ENCODE peak calls at places on chromosome 22, in ten cellular contexts. Z, B, I, D, M, C, G, F, R and H are unnamed samples.

GRCh38 chr22:35567214-35567792 is 26.7 kb downstream of the RASD2 start:
- DNase-seq in Z (no peak), B (no peak), I (no peak), D (no peak), M (no peak), C (no peak), G (no peak), F (no peak), R (no peak), H (no peak)

GRCh38 chr22:40491990-40492631 is 121.7 kb downstream of the SGSM3 start:
- DNase-seq in Z (no peak), B (no peak), I (no peak), D (no peak), M (peak), C (no peak), G (no peak), F (peak), R (peak), H (no peak)

GRCh38 chr22:40406063-40406890 is 35.9 kb downstream of the SGSM3 start:
- DNase-seq in Z (no peak), B (no peak), I (no peak), D (no peak), M (no peak), C (no peak), G (no peak), F (no peak), R (no peak), H (no peak)

GRCh38 chr22:21952586-21953571 is at the start of gene PPM1F:
- DNase-seq in Z (no peak), B (peak), I (peak), D (peak), M (peak), C (peak), G (peak), F (peak), R (peak), H (peak)

GRCh38 chr22:20928573-20928967 is 11.4 kb downstream of the CRKL start:
- DNase-seq in Z (no peak), B (no peak), I (no peak), D (no peak), M (no peak), C (no peak), G (peak), F (no peak), R (no peak), H (no peak)

GRCh38 chr22:29041408-29041807 is 20.2 kb downstream of the C22orf31 start:
- DNase-seq in Z (no peak), B (no peak), I (peak), D (peak), M (no peak), C (no peak), G (no peak), F (peak), R (no peak), H (no peak)

GRCh38 chr22:20256042-20256441 is 12.1 kb downstream of the RTN4R start:
- DNase-seq in Z (no peak), B (no peak), I (no peak), D (no peak), M (no peak), C (no peak), G (no peak), F (no peak), R (no peak), H (no peak)

GRCh38 chr22:44702479-44703219 is 645 bp downstream of the PRR5 start:
- DNase-seq in Z (peak), B (peak), I (peak), D (no peak), M (peak), C (peak), G (no peak), F (no peak), R (peak), H (no peak)

GRCh38 chr22:45969414-45969799 is 7.6 kb downstream of the WNT7B start:
- DNase-seq in Z (no peak), B (no peak), I (no peak), D (no peak), M (no peak), C (no peak), G (no peak), F (no peak), R (peak), H (no peak)

GRCh38 chr22:45971389-45972028 is 5.5 kb downstream of the WNT7B start:
- DNase-seq in Z (no peak), B (no peak), I (no peak), D (no peak), M (no peak), C (no peak), G (no peak), F (no peak), R (no peak), H (no peak)

GRCh38 chr22:45969801-45970464 is 7.0 kb downstream of the WNT7B start:
- DNase-seq in Z (no peak), B (no peak), I (no peak), D (no peak), M (no peak), C (no peak), G (no peak), F (no peak), R (no peak), H (no peak)

GRCh38 chr22:45972091-45972867 is 4.7 kb downstream of the WNT7B start:
- DNase-seq in Z (no peak), B (no peak), I (no peak), D (no peak), M (no peak), C (no peak), G (no peak), F (no peak), R (peak), H (no peak)

GRCh38 chr22:45970709-45971388 is 6.1 kb downstream of the WNT7B start:
- DNase-seq in Z (no peak), B (no peak), I (no peak), D (no peak), M (no peak), C (no peak), G (no peak), F (no peak), R (no peak), H (no peak)
- H3K4me3 ChIP-seq in Z (peak), B (no peak), I (peak), D (no peak), M (no peak), C (no peak), G (no peak), F (peak), R (peak), H (no peak)

DNA sequence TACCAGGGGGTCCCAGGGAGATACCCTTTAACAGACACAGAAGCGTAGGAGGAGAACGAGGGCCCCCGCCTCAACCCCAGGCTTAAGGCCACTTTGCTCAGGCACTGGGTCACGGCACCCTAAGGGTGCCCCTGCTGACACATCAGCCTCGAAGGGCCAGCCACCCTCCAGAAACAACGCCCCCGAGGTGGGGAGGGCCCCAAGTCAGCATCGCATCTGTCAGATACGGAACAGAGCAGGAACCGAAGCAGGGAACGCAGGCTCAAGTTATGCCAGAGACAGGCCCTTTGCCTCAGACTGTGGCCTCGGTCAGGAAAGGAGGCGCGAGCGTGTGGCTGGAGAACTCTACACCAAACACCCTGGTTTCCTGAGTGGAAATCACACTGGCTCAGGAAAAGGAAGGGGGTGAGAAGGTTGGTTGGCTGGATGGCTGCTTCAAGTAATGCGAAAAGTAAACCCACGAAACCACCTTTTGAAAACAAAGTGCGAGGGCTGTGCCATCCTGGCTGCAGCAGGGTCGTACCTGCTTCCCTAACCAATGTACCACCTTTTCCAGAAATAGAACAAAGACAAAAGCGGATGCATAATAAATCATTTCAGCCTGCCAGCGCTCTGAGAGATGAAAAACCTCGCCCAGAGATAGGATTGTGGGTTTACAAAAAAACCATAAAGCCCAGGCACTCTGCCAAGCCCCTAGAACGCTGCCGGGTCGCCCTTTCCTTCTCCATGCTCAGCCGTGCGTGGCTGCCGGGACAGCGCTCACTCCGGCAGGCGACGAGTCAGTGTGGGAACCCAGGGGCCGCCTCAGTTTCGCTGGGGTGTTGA is 38.5 kb downstream of the TRMU start:
- DNase-seq in Z (peak), B (peak), I (no peak), D (no peak), M (no peak), C (peak), G (no peak), F (no peak), R (no peak), H (no peak)
- H3K4me3 ChIP-seq in Z (no peak), B (peak), I (no peak), D (no peak), M (peak), C (no peak), G (no peak), F (no peak), R (no peak), H (no peak)

DNA sequence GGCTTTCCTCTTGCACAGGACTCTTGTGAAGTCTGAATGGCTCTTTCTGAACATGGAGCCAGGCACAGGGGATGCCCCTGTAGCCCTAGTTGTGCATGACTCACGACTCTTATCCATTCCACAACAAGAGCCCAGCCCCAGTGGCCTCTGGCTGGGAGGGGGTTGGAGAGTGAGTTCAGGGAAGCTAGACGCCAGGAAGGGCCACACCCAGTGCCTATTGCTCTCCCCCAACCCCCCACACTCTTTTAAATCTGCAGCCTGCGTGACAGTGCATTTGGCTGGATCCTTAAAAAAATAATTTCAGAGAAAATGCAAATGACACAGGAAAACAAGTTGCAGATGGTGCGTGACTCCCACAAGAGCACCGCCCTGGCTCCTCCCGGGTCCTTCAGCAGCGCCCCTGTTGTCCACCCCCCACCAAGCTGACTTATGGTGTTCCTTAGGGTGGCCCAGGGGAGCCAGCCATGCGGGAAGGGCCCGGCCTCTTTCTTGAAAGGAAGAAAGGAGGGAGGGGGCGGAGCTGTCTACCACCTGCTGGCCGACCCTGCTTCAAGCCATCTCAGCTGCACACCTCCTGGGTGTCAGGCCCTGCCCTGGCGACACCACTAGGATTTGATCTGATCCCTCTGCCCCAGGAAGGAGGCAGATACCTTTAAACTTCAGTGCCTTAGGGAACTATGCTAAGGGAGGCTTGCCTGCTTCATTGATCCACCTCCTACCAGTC is 74.7 kb downstream of the MN1 start:
- DNase-seq in Z (peak), B (no peak), I (no peak), D (peak), M (no peak), C (peak), G (no peak), F (peak), R (no peak), H (no peak)
- H3K4me3 ChIP-seq in Z (peak), B (no peak), I (no peak), D (no peak), M (no peak), C (no peak), G (no peak), F (peak), R (no peak), H (no peak)

GRCh38 chr22:17780741-17781318 is 6.6 kb upstream of the BID start:
- DNase-seq in Z (no peak), B (no peak), I (no peak), D (no peak), M (no peak), C (no peak), G (no peak), F (no peak), R (no peak), H (no peak)
- H3K4me3 ChIP-seq in Z (no peak), B (no peak), I (no peak), D (no peak), M (no peak), C (no peak), G (no peak), F (no peak), R (no peak), H (no peak)

GRCh38 chr22:30046716-30047363 is 33.4 kb upstream of the HORMAD2 start:
- DNase-seq in Z (no peak), B (no peak), I (no peak), D (no peak), M (no peak), C (no peak), G (peak), F (no peak), R (no peak), H (no peak)

GRCh38 chr22:30045901-30046715 is 34.2 kb upstream of the HORMAD2 start:
- DNase-seq in Z (no peak), B (no peak), I (no peak), D (no peak), M (no peak), C (no peak), G (peak), F (no peak), R (no peak), H (no peak)

GRCh38 chr22:30043181-30043580 is 37.1 kb upstream of the HORMAD2 start:
- DNase-seq in Z (no peak), B (no peak), I (no peak), D (no peak), M (no peak), C (no peak), G (no peak), F (no peak), R (no peak), H (no peak)

GRCh38 chr22:30044369-30044768 is 35.9 kb upstream of the HORMAD2 start:
- DNase-seq in Z (no peak), B (no peak), I (peak), D (no peak), M (no peak), C (peak), G (peak), F (peak), R (no peak), H (no peak)

GRCh38 chr22:30045001-30045887 is 35.0 kb upstream of the HORMAD2 start:
- DNase-seq in Z (no peak), B (no peak), I (no peak), D (no peak), M (no peak), C (no peak), G (peak), F (no peak), R (no peak), H (no peak)
- H3K4me3 ChIP-seq in Z (no peak), B (no peak), I (no peak), D (no peak), M (no peak), C (no peak), G (no peak), F (no peak), R (no peak), H (no peak)

GRCh38 chr22:30785527-30785926 is 90.9 kb downstream of the OSBP2 start:
- DNase-seq in Z (no peak), B (no peak), I (no peak), D (no peak), M (no peak), C (no peak), G (no peak), F (no peak), R (no peak), H (no peak)
- H3K4me3 ChIP-seq in Z (no peak), B (no peak), I (no peak), D (no peak), M (no peak), C (no peak), G (no peak), F (no peak), R (no peak), H (no peak)

GRCh38 chr22:26904483-26904882 is 247.1 kb downstream of the MIAT start:
- DNase-seq in Z (no peak), B (no peak), I (no peak), D (no peak), M (no peak), C (no peak), G (no peak), F (no peak), R (no peak), H (no peak)

GRCh38 chr22:26901228-26901816 is 243.9 kb downstream of the MIAT start:
- DNase-seq in Z (no peak), B (no peak), I (no peak), D (no peak), M (no peak), C (no peak), G (no peak), F (no peak), R (no peak), H (no peak)

GRCh38 chr22:26902401-26903029 is 245.1 kb downstream of the MIAT start:
- DNase-seq in Z (peak), B (no peak), I (no peak), D (no peak), M (no peak), C (no peak), G (no peak), F (no peak), R (no peak), H (no peak)

GRCh38 chr22:26905076-26905475 is 247.7 kb downstream of the MIAT start:
- DNase-seq in Z (no peak), B (no peak), I (no peak), D (no peak), M (no peak), C (no peak), G (no peak), F (no peak), R (no peak), H (no peak)

DNA sequence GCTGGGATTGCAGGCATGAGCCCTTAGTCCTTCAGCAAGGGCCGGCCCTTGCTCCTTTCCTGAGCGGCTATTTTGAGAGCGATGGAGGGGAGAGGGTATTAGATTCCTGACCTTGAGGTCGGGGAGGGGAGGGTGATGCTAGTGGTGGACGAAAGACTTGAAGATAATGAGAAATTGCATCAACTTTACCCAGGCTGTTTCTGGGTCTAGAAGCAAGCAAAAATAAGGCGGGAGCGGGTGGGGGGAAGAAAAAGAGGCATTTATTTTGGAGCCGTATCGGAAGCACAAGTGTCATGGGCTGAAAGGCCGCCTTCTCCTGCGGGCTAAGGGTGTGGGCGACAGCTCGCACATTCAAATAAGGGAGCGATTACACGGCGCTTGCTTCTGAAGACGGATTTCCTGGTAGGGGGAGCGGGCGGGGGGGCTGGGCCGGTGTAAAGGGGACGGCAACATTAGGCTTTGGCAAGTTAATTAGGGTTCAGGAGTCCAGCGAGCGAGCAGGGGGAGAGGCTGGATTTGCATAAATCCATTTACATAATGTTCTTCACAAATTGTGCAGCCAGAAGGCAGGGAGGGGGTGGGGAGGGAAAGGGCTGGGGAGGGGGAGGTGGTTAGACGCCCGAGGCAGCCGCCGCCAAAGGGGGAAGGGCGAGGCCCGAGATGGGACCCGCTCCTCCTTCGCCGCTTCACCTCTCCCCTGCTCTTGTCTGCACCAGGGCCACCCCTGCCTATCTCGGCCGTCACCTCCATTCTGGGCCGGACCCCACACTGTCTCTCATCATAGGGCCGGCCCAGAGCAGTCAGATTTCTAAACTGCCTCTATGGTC is 245.9 kb downstream of the MIAT start:
- DNase-seq in Z (peak), B (no peak), I (no peak), D (no peak), M (peak), C (peak), G (peak), F (no peak), R (peak), H (no peak)
- H3K4me3 ChIP-seq in Z (peak), B (no peak), I (no peak), D (no peak), M (no peak), C (no peak), G (peak), F (no peak), R (peak), H (no peak)

GRCh38 chr22:49936973-49937757 is 18.7 kb downstream of the CRELD2 start:
- DNase-seq in Z (no peak), B (no peak), I (no peak), D (no peak), M (no peak), C (no peak), G (no peak), F (no peak), R (peak), H (no peak)
- H3K4me3 ChIP-seq in Z (peak), B (peak), I (no peak), D (no peak), M (no peak), C (no peak), G (no peak), F (no peak), R (no peak), H (no peak)

GRCh38 chr22:24805790-24806662 is at the start of gene SGSM1:
- DNase-seq in Z (no peak), B (peak), I (peak), D (peak), M (peak), C (peak), G (peak), F (peak), R (peak), H (peak)
- H3K4me3 ChIP-seq in Z (no peak), B (peak), I (peak), D (peak), M (peak), C (peak), G (peak), F (peak), R (peak), H (peak)